ENCODE peak calls at places on chromosomes 1 and 21, in five cellular contexts. R is AG08396; E is activated CD4-positive, alpha-beta T cell treated with anti-CD3 and anti-CD28 coated beads, Interleukin-2, amount 50 U/mL, for 1 hour; S is HAP-1; J is astrocyte of the spinal cord. K is an unnamed sample.

GRCh38 chr1:59458884-59459283 is 162.0 kb downstream of the FGGY start:
- DNase-seq in R (no peak), E (no peak), S (no peak), J (no peak), K (no peak)

GRCh38 chr1:165257969-165258459 is 98.5 kb downstream of the LMX1A start:
- DNase-seq in R (peak), E (peak), S (peak), J (peak), K (peak)

GRCh38 chr1:109639063-109639840 is 16.6 kb upstream of the GSTM4 start:
- DNase-seq in R (no peak), E (no peak), S (no peak), J (no peak), K (no peak)

GRCh38 chr1:31183927-31184554 is 55.6 kb downstream of the NKAIN1 start:
- DNase-seq in R (peak), E (peak), S (peak), J (no peak), K (no peak)

GRCh38 chr1:247471445-247472016 is 13.6 kb upstream of the OR2B11 start:
- DNase-seq in R (no peak), E (no peak), S (no peak), J (no peak), K (no peak)

GRCh38 chr21:46084041-46084561 is 13.8 kb upstream of the COL6A2 start:
- DNase-seq in R (no peak), E (no peak), S (no peak), J (no peak), K (no peak)

GRCh38 chr21:45736042-45736704 is 92.6 kb downstream of the PCBP3 start:
- DNase-seq in R (no peak), E (no peak), S (no peak), J (no peak), K (no peak)

GRCh38 chr1:198499588-198499987 is 40.9 kb downstream of the ATP6V1G3 start:
- DNase-seq in R (no peak), E (no peak), S (no peak), J (peak), K (no peak)

GRCh38 chr1:3049164-3049563 is 19.8 kb upstream of the PRDM16 start:
- DNase-seq in R (no peak), E (no peak), S (no peak), J (no peak), K (peak)

GRCh38 chr1:6509603-6510291 is 18.3 kb upstream of the PLEKHG5 start:
- DNase-seq in R (no peak), E (no peak), S (no peak), J (no peak), K (no peak)

GRCh38 chr21:45551316-45551715 is 9.1 kb upstream of the SLC19A1 start:
- DNase-seq in R (peak), E (no peak), S (no peak), J (peak), K (peak)

GRCh38 chr21:45340515-45340914 is 52.8 kb upstream of the POFUT2 start:
- DNase-seq in R (no peak), E (no peak), S (no peak), J (no peak), K (no peak)

GRCh38 chr1:14742181-14742980 is 143.9 kb downstream of the KAZN start:
- DNase-seq in R (peak), E (no peak), S (peak), J (peak), K (no peak)

GRCh38 chr1:8396083-8396911 is 78.4 kb downstream of the SLC45A1 start:
- DNase-seq in R (no peak), E (no peak), S (no peak), J (peak), K (no peak)

GRCh38 chr1:93015590-93015989 is 54.3 kb upstream of the DIPK1A start:
- DNase-seq in R (no peak), E (no peak), S (no peak), J (no peak), K (no peak)

GRCh38 chr1:38580591-38580990 is 279.0 kb downstream of the RRAGC start:
- DNase-seq in R (no peak), E (no peak), S (no peak), J (no peak), K (no peak)

GRCh38 chr1:7468248-7468647 is 302.8 kb upstream of the VAMP3 start:
- DNase-seq in R (no peak), E (no peak), S (no peak), J (no peak), K (no peak)